ENCODE peak calls at places on chromosomes 2 and 18, in nine cellular contexts. One of them, this sample, is unnamed.

GRCh38 chr2:26455801-26456700 is 21.9 kb downstream of the OTOF start:
- DNase-seq in A549: no peak
- DNase-seq in heart left ventricle: no peak
- DNase-seq in lower leg skin: peak
- DNase-seq in stomach: peak
- DNase-seq in uterus: peak
- DNase-seq in testis: peak
- DNase-seq in Peyer's patch: peak
- DNase-seq in NB4: peak
- DNase-seq in this sample: no peak

GRCh38 chr2:183614797-183615429 is 490.7 kb downstream of the NUP35 start:
- DNase-seq in NB4: no peak
- DNase-seq in testis: peak
- DNase-seq in uterus: no peak
- DNase-seq in heart left ventricle: peak
- DNase-seq in Peyer's patch: no peak
- DNase-seq in A549: no peak
- DNase-seq in lower leg skin: no peak
- DNase-seq in stomach: no peak
- DNase-seq in this sample: no peak

GRCh38 chr2:56379066-56379465 is 195.3 kb downstream of the CCDC85A start:
- DNase-seq in lower leg skin: no peak
- DNase-seq in heart left ventricle: no peak
- DNase-seq in uterus: no peak
- DNase-seq in testis: no peak
- DNase-seq in Peyer's patch: no peak
- DNase-seq in NB4: no peak
- DNase-seq in A549: no peak
- DNase-seq in stomach: no peak
- DNase-seq in this sample: no peak

GRCh38 chr2:179622635-179623034 is 238.8 kb downstream of the ZNF385B start:
- DNase-seq in heart left ventricle: peak
- DNase-seq in lower leg skin: no peak
- DNase-seq in stomach: no peak
- DNase-seq in uterus: no peak
- DNase-seq in A549: no peak
- DNase-seq in NB4: no peak
- DNase-seq in Peyer's patch: no peak
- DNase-seq in testis: no peak
- DNase-seq in this sample: no peak

GRCh38 chr18:23416283-23416682 is 36.8 kb upstream of the RIOK3 start:
- DNase-seq in A549: no peak
- DNase-seq in lower leg skin: peak
- DNase-seq in stomach: no peak
- DNase-seq in heart left ventricle: no peak
- DNase-seq in uterus: no peak
- DNase-seq in Peyer's patch: no peak
- DNase-seq in NB4: no peak
- DNase-seq in testis: no peak
- DNase-seq in this sample: no peak

GRCh38 chr2:3493610-3493997 is 25.7 kb downstream of the ADI1 start:
- DNase-seq in NB4: peak
- DNase-seq in Peyer's patch: no peak
- DNase-seq in testis: peak
- DNase-seq in stomach: no peak
- DNase-seq in uterus: peak
- DNase-seq in A549: no peak
- DNase-seq in lower leg skin: peak
- DNase-seq in heart left ventricle: no peak
- DNase-seq in this sample: no peak

GRCh38 chr2:119308793-119309330 is 57.8 kb downstream of the C2orf76 start:
- DNase-seq in A549: no peak
- DNase-seq in stomach: no peak
- DNase-seq in lower leg skin: no peak
- DNase-seq in NB4: no peak
- DNase-seq in Peyer's patch: no peak
- DNase-seq in heart left ventricle: no peak
- DNase-seq in uterus: no peak
- DNase-seq in testis: no peak
- DNase-seq in this sample: no peak

GRCh38 chr2:145593991-145594702 is 1074.2 kb upstream of the ZEB2 start:
- DNase-seq in stomach: no peak
- DNase-seq in uterus: no peak
- DNase-seq in lower leg skin: no peak
- DNase-seq in testis: no peak
- DNase-seq in heart left ventricle: no peak
- DNase-seq in Peyer's patch: no peak
- DNase-seq in NB4: no peak
- DNase-seq in A549: peak
- DNase-seq in this sample: no peak

GRCh38 chr2:189526936-189527654 is 53.5 kb downstream of the SLC40A1 start:
- DNase-seq in testis: peak
- DNase-seq in heart left ventricle: no peak
- DNase-seq in lower leg skin: peak
- DNase-seq in NB4: no peak
- DNase-seq in stomach: no peak
- DNase-seq in A549: no peak
- DNase-seq in Peyer's patch: no peak
- DNase-seq in uterus: peak
- DNase-seq in this sample: no peak

GRCh38 chr2:75587954-75588587 is 27.3 kb upstream of the EVA1A start:
- DNase-seq in lower leg skin: no peak
- DNase-seq in heart left ventricle: no peak
- DNase-seq in A549: no peak
- DNase-seq in testis: no peak
- DNase-seq in Peyer's patch: no peak
- DNase-seq in uterus: no peak
- DNase-seq in NB4: no peak
- DNase-seq in stomach: no peak
- DNase-seq in this sample: no peak

GRCh38 chr18:74976331-74976909 is 232.5 kb downstream of the PTGR3 start:
- DNase-seq in A549: no peak
- DNase-seq in stomach: no peak
- DNase-seq in NB4: no peak
- DNase-seq in Peyer's patch: no peak
- DNase-seq in heart left ventricle: no peak
- DNase-seq in uterus: no peak
- DNase-seq in lower leg skin: no peak
- DNase-seq in testis: no peak
- DNase-seq in this sample: no peak

GRCh38 chr2:26816893-26817292 is 31.0 kb downstream of the CENPA start:
- DNase-seq in NB4: peak
- DNase-seq in lower leg skin: no peak
- DNase-seq in heart left ventricle: no peak
- DNase-seq in stomach: no peak
- DNase-seq in Peyer's patch: no peak
- DNase-seq in uterus: no peak
- DNase-seq in A549: no peak
- DNase-seq in testis: no peak
- DNase-seq in this sample: peak

GRCh38 chr2:44802409-44803099 is 138.9 kb upstream of the SIX3 start:
- DNase-seq in NB4: no peak
- DNase-seq in heart left ventricle: no peak
- DNase-seq in A549: no peak
- DNase-seq in stomach: peak
- DNase-seq in Peyer's patch: no peak
- DNase-seq in testis: no peak
- DNase-seq in lower leg skin: peak
- DNase-seq in uterus: no peak
- DNase-seq in this sample: no peak

GRCh38 chr2:37338933-37339332 is 5.5 kb upstream of the QPCT start:
- DNase-seq in Peyer's patch: no peak
- DNase-seq in NB4: no peak
- DNase-seq in uterus: no peak
- DNase-seq in heart left ventricle: no peak
- DNase-seq in testis: no peak
- DNase-seq in A549: no peak
- DNase-seq in stomach: no peak
- DNase-seq in lower leg skin: no peak
- DNase-seq in this sample: no peak

GRCh38 chr2:56286936-56287335 is 103.1 kb downstream of the CCDC85A start:
- DNase-seq in lower leg skin: no peak
- DNase-seq in heart left ventricle: no peak
- DNase-seq in testis: no peak
- DNase-seq in NB4: no peak
- DNase-seq in uterus: no peak
- DNase-seq in Peyer's patch: no peak
- DNase-seq in stomach: no peak
- DNase-seq in A549: no peak
- DNase-seq in this sample: no peak

GRCh38 chr18:2857491-2858063 is 10.8 kb downstream of the EMILIN2 start:
- DNase-seq in uterus: peak
- DNase-seq in lower leg skin: peak
- DNase-seq in heart left ventricle: peak
- DNase-seq in NB4: peak
- DNase-seq in Peyer's patch: peak
- DNase-seq in A549: no peak
- DNase-seq in testis: peak
- DNase-seq in stomach: peak
- DNase-seq in this sample: peak

GRCh38 chr2:121866789-121867188 is 111.3 kb downstream of the TSN start:
- DNase-seq in heart left ventricle: no peak
- DNase-seq in A549: no peak
- DNase-seq in uterus: no peak
- DNase-seq in NB4: no peak
- DNase-seq in Peyer's patch: no peak
- DNase-seq in stomach: no peak
- DNase-seq in testis: no peak
- DNase-seq in lower leg skin: no peak
- DNase-seq in this sample: no peak

GRCh38 chr2:12990523-12990922 is 273.8 kb downstream of the TRIB2 start:
- DNase-seq in stomach: no peak
- DNase-seq in heart left ventricle: no peak
- DNase-seq in testis: no peak
- DNase-seq in A549: no peak
- DNase-seq in lower leg skin: no peak
- DNase-seq in uterus: no peak
- DNase-seq in NB4: no peak
- DNase-seq in Peyer's patch: no peak
- DNase-seq in this sample: no peak

GRCh38 chr2:20366672-20367116 is 16.1 kb upstream of the PUM2 start:
- DNase-seq in stomach: no peak
- DNase-seq in uterus: no peak
- DNase-seq in Peyer's patch: no peak
- DNase-seq in NB4: no peak
- DNase-seq in heart left ventricle: no peak
- DNase-seq in A549: no peak
- DNase-seq in testis: no peak
- DNase-seq in lower leg skin: no peak
- DNase-seq in this sample: no peak

GRCh38 chr2:106642679-106643078 is 155.5 kb downstream of the CD8B2 start:
- DNase-seq in lower leg skin: no peak
- DNase-seq in NB4: no peak
- DNase-seq in uterus: no peak
- DNase-seq in heart left ventricle: no peak
- DNase-seq in A549: no peak
- DNase-seq in stomach: no peak
- DNase-seq in testis: no peak
- DNase-seq in Peyer's patch: no peak
- DNase-seq in this sample: no peak

DNA sequence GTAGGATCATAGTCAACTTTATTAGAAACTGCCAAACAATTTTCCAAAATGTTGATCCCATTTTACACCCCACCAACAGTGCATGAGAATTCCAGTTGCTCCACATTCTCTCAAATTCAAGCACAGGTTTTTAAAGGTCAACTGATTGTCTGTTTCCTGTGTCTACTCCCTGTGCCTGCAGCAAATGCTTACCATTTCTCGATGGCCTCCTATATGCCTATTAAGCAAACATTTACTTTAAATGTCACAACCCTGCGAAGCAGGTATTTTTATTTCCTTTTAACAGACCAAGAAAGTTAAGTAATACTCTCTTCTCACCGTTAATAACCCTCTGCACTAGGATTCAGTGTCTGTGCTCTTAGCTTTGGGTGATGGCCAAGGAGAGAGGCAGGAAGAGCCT is 163.8 kb upstream of the EPB41L3 start:
- DNase-seq in Peyer's patch: no peak
- DNase-seq in stomach: no peak
- DNase-seq in uterus: no peak
- DNase-seq in lower leg skin: no peak
- DNase-seq in testis: no peak
- DNase-seq in NB4: no peak
- DNase-seq in heart left ventricle: no peak
- DNase-seq in A549: no peak
- DNase-seq in this sample: no peak
- TF ChIP-seq POLR2A in Peyer's patch: no peak
- TF ChIP-seq POLR2A in stomach: no peak
- TF ChIP-seq POLR2A in uterus: no peak
- TF ChIP-seq POLR2A in lower leg skin: no peak
- TF ChIP-seq POLR2A in testis: no peak
- TF ChIP-seq POLR2A in NB4: no peak
- TF ChIP-seq POLR2A in heart left ventricle: no peak
- TF ChIP-seq POLR2A in A549: no peak
- TF ChIP-seq POLR2A in this sample: no peak

DNA sequence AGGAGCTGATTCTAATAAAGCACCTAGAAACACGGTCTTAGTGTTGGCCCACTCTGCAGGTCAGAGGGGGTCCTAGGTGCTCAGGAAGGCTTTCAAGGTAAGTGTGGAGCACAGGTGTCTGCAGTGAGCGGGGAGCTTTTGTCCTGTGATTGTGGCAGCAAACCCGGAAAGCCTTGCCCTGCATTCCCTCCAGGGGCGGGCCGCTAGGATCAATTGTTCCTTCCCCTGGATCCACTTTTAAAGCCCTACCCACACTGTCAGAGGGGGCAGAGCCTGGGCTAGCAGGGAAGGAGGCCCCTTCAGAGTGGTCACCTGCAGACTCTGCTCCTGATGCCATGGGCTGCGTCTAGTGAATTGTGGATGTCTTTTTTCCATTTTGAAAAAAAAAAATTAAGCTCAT is 176.0 kb downstream of the CTIF start:
- DNase-seq in heart left ventricle: no peak
- DNase-seq in uterus: no peak
- DNase-seq in NB4: no peak
- DNase-seq in testis: no peak
- DNase-seq in lower leg skin: no peak
- DNase-seq in A549: no peak
- DNase-seq in stomach: no peak
- DNase-seq in Peyer's patch: no peak
- DNase-seq in this sample: peak
- H3K4me3 ChIP-seq in heart left ventricle: no peak
- H3K4me3 ChIP-seq in uterus: no peak
- H3K4me3 ChIP-seq in NB4: no peak
- H3K4me3 ChIP-seq in testis: no peak
- H3K4me3 ChIP-seq in lower leg skin: no peak
- H3K4me3 ChIP-seq in A549: no peak
- H3K4me3 ChIP-seq in stomach: no peak
- H3K4me3 ChIP-seq in Peyer's patch: no peak
- H3K4me3 ChIP-seq in this sample: no peak

GRCh38 chr2:170690671-170691070 is 24.5 kb upstream of the SP5 start:
- DNase-seq in stomach: no peak
- DNase-seq in uterus: no peak
- DNase-seq in Peyer's patch: no peak
- DNase-seq in NB4: no peak
- DNase-seq in lower leg skin: no peak
- DNase-seq in heart left ventricle: no peak
- DNase-seq in A549: no peak
- DNase-seq in testis: no peak
- DNase-seq in this sample: no peak
- TF ChIP-seq POLR2A in stomach: no peak
- TF ChIP-seq POLR2A in uterus: no peak
- TF ChIP-seq POLR2A in Peyer's patch: no peak
- TF ChIP-seq POLR2A in NB4: no peak
- TF ChIP-seq POLR2A in lower leg skin: no peak
- TF ChIP-seq POLR2A in heart left ventricle: no peak
- TF ChIP-seq POLR2A in A549: no peak
- TF ChIP-seq POLR2A in testis: no peak
- TF ChIP-seq POLR2A in this sample: no peak

GRCh38 chr2:101305044-101305443 is 3.5 kb downstream of the RNF149 start:
- DNase-seq in heart left ventricle: no peak
- DNase-seq in NB4: no peak
- DNase-seq in testis: no peak
- DNase-seq in lower leg skin: no peak
- DNase-seq in Peyer's patch: no peak
- DNase-seq in A549: no peak
- DNase-seq in uterus: no peak
- DNase-seq in stomach: no peak
- DNase-seq in this sample: no peak
- H3K4me3 ChIP-seq in heart left ventricle: peak
- H3K4me3 ChIP-seq in NB4: peak
- H3K4me3 ChIP-seq in testis: no peak
- H3K4me3 ChIP-seq in lower leg skin: no peak
- H3K4me3 ChIP-seq in Peyer's patch: peak
- H3K4me3 ChIP-seq in A549: no peak
- H3K4me3 ChIP-seq in uterus: peak
- H3K4me3 ChIP-seq in stomach: no peak
- H3K4me3 ChIP-seq in this sample: no peak

This sample was measured in transverse colon.